ENCODE peak calls at places on chromosome 18, in ten cellular contexts. One of them, this sample, is unnamed.

GRCh38 chr18:26549486-26550435 is 1.4 kb upstream of the KCTD1 start:
- DNase-seq in upper lobe of right lung: peak; percentile 84
- DNase-seq in T-helper 1 cell: no peak
- DNase-seq in effector memory CD8-positive, alpha-beta T cell: no peak
- DNase-seq in transverse colon: peak; percentile 61
- DNase-seq in activated CD8-positive, alpha-beta T cell treated with anti-CD3 and anti-CD28 coated beads for 36 hours: peak; percentile 30
- DNase-seq in epithelial cell of esophagus: peak; percentile 75
- DNase-seq in head of caudate nucleus: peak; percentile 68
- DNase-seq in NCI-H2029: no peak
- DNase-seq in adrenal gland: peak; percentile 82
- DNase-seq in this sample: peak; percentile 72

GRCh38 chr18:47899107-47899840 is 31.2 kb downstream of the SMAD2 start:
- DNase-seq in upper lobe of right lung: no peak
- DNase-seq in T-helper 1 cell: no peak
- DNase-seq in effector memory CD8-positive, alpha-beta T cell: no peak
- DNase-seq in transverse colon: no peak
- DNase-seq in activated CD8-positive, alpha-beta T cell treated with anti-CD3 and anti-CD28 coated beads for 36 hours: no peak
- DNase-seq in epithelial cell of esophagus: no peak
- DNase-seq in head of caudate nucleus: no peak
- DNase-seq in NCI-H2029: no peak
- DNase-seq in adrenal gland: no peak
- DNase-seq in this sample: no peak

GRCh38 chr18:71784777-71785176 is 759.4 kb downstream of the CBLN2 start:
- DNase-seq in upper lobe of right lung: no peak
- DNase-seq in T-helper 1 cell: no peak
- DNase-seq in effector memory CD8-positive, alpha-beta T cell: no peak
- DNase-seq in transverse colon: no peak
- DNase-seq in activated CD8-positive, alpha-beta T cell treated with anti-CD3 and anti-CD28 coated beads for 36 hours: peak; percentile 22
- DNase-seq in epithelial cell of esophagus: peak; percentile 20
- DNase-seq in head of caudate nucleus: no peak
- DNase-seq in NCI-H2029: peak; percentile 1
- DNase-seq in adrenal gland: no peak
- DNase-seq in this sample: peak; percentile 57

GRCh38 chr18:6431659-6432318 is 17.1 kb upstream of the L3MBTL4 start:
- DNase-seq in upper lobe of right lung: no peak
- DNase-seq in T-helper 1 cell: no peak
- DNase-seq in effector memory CD8-positive, alpha-beta T cell: no peak
- DNase-seq in transverse colon: no peak
- DNase-seq in activated CD8-positive, alpha-beta T cell treated with anti-CD3 and anti-CD28 coated beads for 36 hours: no peak
- DNase-seq in epithelial cell of esophagus: no peak
- DNase-seq in head of caudate nucleus: no peak
- DNase-seq in NCI-H2029: no peak
- DNase-seq in adrenal gland: no peak
- DNase-seq in this sample: peak; percentile 61

GRCh38 chr18:74388227-74388626 is 68.9 kb downstream of the DIPK1C start:
- DNase-seq in upper lobe of right lung: no peak
- DNase-seq in T-helper 1 cell: no peak
- DNase-seq in effector memory CD8-positive, alpha-beta T cell: no peak
- DNase-seq in transverse colon: no peak
- DNase-seq in activated CD8-positive, alpha-beta T cell treated with anti-CD3 and anti-CD28 coated beads for 36 hours: no peak
- DNase-seq in epithelial cell of esophagus: peak; percentile 19
- DNase-seq in head of caudate nucleus: no peak
- DNase-seq in NCI-H2029: no peak
- DNase-seq in adrenal gland: no peak
- DNase-seq in this sample: no peak

GRCh38 chr18:61551586-61551985 is 218.4 kb downstream of the CDH20 start:
- DNase-seq in upper lobe of right lung: no peak
- DNase-seq in T-helper 1 cell: no peak
- DNase-seq in effector memory CD8-positive, alpha-beta T cell: peak; percentile 4
- DNase-seq in transverse colon: peak; percentile 20
- DNase-seq in activated CD8-positive, alpha-beta T cell treated with anti-CD3 and anti-CD28 coated beads for 36 hours: peak; percentile 8
- DNase-seq in epithelial cell of esophagus: peak; percentile 87
- DNase-seq in head of caudate nucleus: no peak
- DNase-seq in NCI-H2029: peak; percentile 6
- DNase-seq in adrenal gland: peak; percentile 65
- DNase-seq in this sample: peak; percentile 74

GRCh38 chr18:6406075-6406909 is 8.4 kb downstream of the L3MBTL4 start:
- DNase-seq in upper lobe of right lung: no peak
- DNase-seq in T-helper 1 cell: no peak
- DNase-seq in effector memory CD8-positive, alpha-beta T cell: no peak
- DNase-seq in transverse colon: no peak
- DNase-seq in activated CD8-positive, alpha-beta T cell treated with anti-CD3 and anti-CD28 coated beads for 36 hours: no peak
- DNase-seq in epithelial cell of esophagus: peak; percentile 2
- DNase-seq in head of caudate nucleus: no peak
- DNase-seq in NCI-H2029: no peak
- DNase-seq in adrenal gland: peak; percentile 78
- DNase-seq in this sample: peak; percentile 28

GRCh38 chr18:446941-447560 is 53.5 kb downstream of the COLEC12 start:
- DNase-seq in upper lobe of right lung: no peak
- DNase-seq in T-helper 1 cell: no peak
- DNase-seq in effector memory CD8-positive, alpha-beta T cell: no peak
- DNase-seq in transverse colon: no peak
- DNase-seq in activated CD8-positive, alpha-beta T cell treated with anti-CD3 and anti-CD28 coated beads for 36 hours: no peak
- DNase-seq in epithelial cell of esophagus: no peak
- DNase-seq in head of caudate nucleus: no peak
- DNase-seq in NCI-H2029: no peak
- DNase-seq in adrenal gland: no peak
- DNase-seq in this sample: no peak

GRCh38 chr18:12468458-12468857 is 60.7 kb downstream of the PRELID3A start:
- DNase-seq in upper lobe of right lung: no peak
- DNase-seq in T-helper 1 cell: no peak
- DNase-seq in effector memory CD8-positive, alpha-beta T cell: no peak
- DNase-seq in transverse colon: no peak
- DNase-seq in activated CD8-positive, alpha-beta T cell treated with anti-CD3 and anti-CD28 coated beads for 36 hours: no peak
- DNase-seq in epithelial cell of esophagus: no peak
- DNase-seq in head of caudate nucleus: no peak
- DNase-seq in NCI-H2029: no peak
- DNase-seq in adrenal gland: no peak
- DNase-seq in this sample: no peak

GRCh38 chr18:23529597-23529996 is 26.3 kb downstream of the RMC1 start:
- DNase-seq in upper lobe of right lung: no peak
- DNase-seq in T-helper 1 cell: no peak
- DNase-seq in effector memory CD8-positive, alpha-beta T cell: no peak
- DNase-seq in transverse colon: no peak
- DNase-seq in activated CD8-positive, alpha-beta T cell treated with anti-CD3 and anti-CD28 coated beads for 36 hours: no peak
- DNase-seq in epithelial cell of esophagus: peak; percentile 90
- DNase-seq in head of caudate nucleus: no peak
- DNase-seq in NCI-H2029: no peak
- DNase-seq in adrenal gland: no peak
- DNase-seq in this sample: no peak

GRCh38 chr18:62790836-62791772 is 75.8 kb downstream of the PHLPP1 start:
- DNase-seq in upper lobe of right lung: no peak
- DNase-seq in T-helper 1 cell: no peak
- DNase-seq in effector memory CD8-positive, alpha-beta T cell: no peak
- DNase-seq in transverse colon: no peak
- DNase-seq in activated CD8-positive, alpha-beta T cell treated with anti-CD3 and anti-CD28 coated beads for 36 hours: no peak
- DNase-seq in epithelial cell of esophagus: no peak
- DNase-seq in head of caudate nucleus: no peak
- DNase-seq in NCI-H2029: no peak
- DNase-seq in adrenal gland: no peak
- DNase-seq in this sample: peak; percentile 50

GRCh38 chr18:62522178-62522509 is 681 bp upstream of the ZCCHC2 start:
- DNase-seq in upper lobe of right lung: no peak
- DNase-seq in T-helper 1 cell: no peak
- DNase-seq in effector memory CD8-positive, alpha-beta T cell: no peak
- DNase-seq in transverse colon: no peak
- DNase-seq in activated CD8-positive, alpha-beta T cell treated with anti-CD3 and anti-CD28 coated beads for 36 hours: no peak
- DNase-seq in epithelial cell of esophagus: no peak
- DNase-seq in head of caudate nucleus: no peak
- DNase-seq in NCI-H2029: no peak
- DNase-seq in adrenal gland: no peak
- DNase-seq in this sample: no peak

GRCh38 chr18:48191494-48191893 is 217.7 kb downstream of the ZBTB7C start:
- DNase-seq in upper lobe of right lung: no peak
- DNase-seq in T-helper 1 cell: no peak
- DNase-seq in effector memory CD8-positive, alpha-beta T cell: no peak
- DNase-seq in transverse colon: no peak
- DNase-seq in activated CD8-positive, alpha-beta T cell treated with anti-CD3 and anti-CD28 coated beads for 36 hours: no peak
- DNase-seq in epithelial cell of esophagus: no peak
- DNase-seq in head of caudate nucleus: no peak
- DNase-seq in NCI-H2029: peak; percentile 34
- DNase-seq in adrenal gland: no peak
- DNase-seq in this sample: no peak

GRCh38 chr18:49613141-49613641 is 51.3 kb downstream of the LIPG start:
- DNase-seq in upper lobe of right lung: no peak
- DNase-seq in T-helper 1 cell: no peak
- DNase-seq in effector memory CD8-positive, alpha-beta T cell: no peak
- DNase-seq in transverse colon: no peak
- DNase-seq in activated CD8-positive, alpha-beta T cell treated with anti-CD3 and anti-CD28 coated beads for 36 hours: no peak
- DNase-seq in epithelial cell of esophagus: no peak
- DNase-seq in head of caudate nucleus: no peak
- DNase-seq in NCI-H2029: no peak
- DNase-seq in adrenal gland: no peak
- DNase-seq in this sample: no peak

GRCh38 chr18:47932603-47933002 is 2.1 kb upstream of the SMAD2 start:
- DNase-seq in upper lobe of right lung: no peak
- DNase-seq in T-helper 1 cell: no peak
- DNase-seq in effector memory CD8-positive, alpha-beta T cell: no peak
- DNase-seq in transverse colon: no peak
- DNase-seq in activated CD8-positive, alpha-beta T cell treated with anti-CD3 and anti-CD28 coated beads for 36 hours: no peak
- DNase-seq in epithelial cell of esophagus: no peak
- DNase-seq in head of caudate nucleus: no peak
- DNase-seq in NCI-H2029: no peak
- DNase-seq in adrenal gland: no peak
- DNase-seq in this sample: peak; percentile 26

GRCh38 chr18:3281456-3282400 is 19.8 kb downstream of the MYL12B start:
- DNase-seq in upper lobe of right lung: no peak
- DNase-seq in T-helper 1 cell: no peak
- DNase-seq in effector memory CD8-positive, alpha-beta T cell: no peak
- DNase-seq in transverse colon: no peak
- DNase-seq in activated CD8-positive, alpha-beta T cell treated with anti-CD3 and anti-CD28 coated beads for 36 hours: no peak
- DNase-seq in epithelial cell of esophagus: peak; percentile 75
- DNase-seq in head of caudate nucleus: no peak
- DNase-seq in NCI-H2029: peak; percentile 38
- DNase-seq in adrenal gland: no peak
- DNase-seq in this sample: no peak

GRCh38 chr18:2657788-2658458 is 2.4 kb downstream of the SMCHD1 start:
- DNase-seq in upper lobe of right lung: no peak
- DNase-seq in T-helper 1 cell: no peak
- DNase-seq in effector memory CD8-positive, alpha-beta T cell: no peak
- DNase-seq in transverse colon: no peak
- DNase-seq in activated CD8-positive, alpha-beta T cell treated with anti-CD3 and anti-CD28 coated beads for 36 hours: no peak
- DNase-seq in epithelial cell of esophagus: peak; percentile 44
- DNase-seq in head of caudate nucleus: no peak
- DNase-seq in NCI-H2029: peak; percentile 20
- DNase-seq in adrenal gland: no peak
- DNase-seq in this sample: no peak